ENCODE peak calls at places on chromosomes 5 and 9, in four cellular contexts. M is endodermal cell, N is tibial artery, D is retinal pigment epithelial cell. J is an unnamed sample.

GRCh38 chr5:153959134-153959957 is 79.4 kb downstream of the FAM114A2 start:
- DNase-seq in D (no peak), M (peak), N (no peak), J (no peak)

GRCh38 chr5:45417285-45417996 is 278.7 kb downstream of the HCN1 start:
- DNase-seq in M (no peak), D (no peak), N (no peak), J (no peak)

GRCh38 chr5:103223031-103223955 is 35.3 kb upstream of the MACIR start:
- DNase-seq in N (no peak), M (peak), D (no peak), J (no peak)

GRCh38 chr9:74887041-74887980 is at the start of gene TRPM6:
- DNase-seq in N (peak), D (peak), M (peak), J (peak)

GRCh38 chr9:99000480-99001395 is 57.0 kb downstream of the COL15A1 start:
- DNase-seq in N (no peak), M (peak), D (no peak), J (peak)

GRCh38 chr5:90638878-90639277 is 80.3 kb downstream of the ADGRV1 start:
- DNase-seq in D (no peak), M (no peak), N (no peak), J (no peak)

GRCh38 chr5:167767775-167768174 is 523.7 kb upstream of the WWC1 start:
- DNase-seq in N (no peak), M (no peak), D (no peak), J (no peak)

GRCh38 chr9:100104314-100104713 is 5.3 kb downstream of the INVS start:
- DNase-seq in M (no peak), N (no peak), D (no peak), J (no peak)

GRCh38 chr5:65913519-65913918 is 12.9 kb upstream of the ERBIN start:
- DNase-seq in D (no peak), M (no peak), N (no peak), J (no peak)

GRCh38 chr9:89748831-89749499 is 144.2 kb downstream of the GADD45G start:
- DNase-seq in N (no peak), M (no peak), D (no peak), J (peak)

GRCh38 chr5:137450759-137451158 is 48.4 kb downstream of the SPOCK1 start:
- DNase-seq in N (no peak), D (no peak), M (no peak), J (no peak)

GRCh38 chr5:78467744-78468357 is 107.4 kb downstream of the SCAMP1 start:
- DNase-seq in M (no peak), N (no peak), D (peak), J (no peak)

GRCh38 chr5:14716755-14717752 is 52.5 kb downstream of the OTULIN start:
- DNase-seq in D (no peak), N (no peak), M (no peak), J (no peak)

GRCh38 chr9:114180701-114181582 is 25.6 kb downstream of the COL27A1 start:
- DNase-seq in M (peak), N (no peak), D (no peak), J (no peak)

GRCh38 chr5:110115485-110115884 is 425.8 kb downstream of the MAN2A1 start:
- DNase-seq in N (no peak), M (no peak), D (no peak), J (no peak)

GRCh38 chr9:107733530-107733907 is 243.9 kb upstream of the KLF4 start:
- DNase-seq in N (peak), D (no peak), M (no peak), J (no peak)

GRCh38 chr9:77865385-77865784 is 166.2 kb downstream of the GNAQ start:
- DNase-seq in N (no peak), M (no peak), D (no peak), J (no peak)

GRCh38 chr5:33472805-33473409 is 32.1 kb downstream of the TARS1 start:
- DNase-seq in M (no peak), D (no peak), N (no peak), J (no peak)
- H3K4me3 ChIP-seq in M (no peak), D (no peak), N (no peak), J (no peak)

DNA sequence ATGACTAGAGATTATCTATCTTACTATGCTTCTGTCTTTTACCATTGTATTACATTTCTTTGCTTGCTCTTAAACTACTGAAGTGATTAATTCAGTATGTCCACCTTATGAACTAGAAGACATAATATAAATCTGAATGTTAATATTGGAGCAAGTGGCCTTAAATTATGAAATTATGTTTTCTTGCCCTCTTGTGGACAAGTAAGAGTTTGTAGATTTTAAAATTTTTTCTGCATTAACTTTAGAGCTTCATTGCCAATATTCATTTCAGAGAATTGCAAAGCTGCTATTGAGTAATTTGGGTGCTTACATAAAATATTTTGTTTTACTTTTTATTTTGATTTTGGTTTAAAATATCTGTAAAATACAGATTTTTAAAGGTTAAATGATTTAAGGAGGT is 55.3 kb downstream of the RANBP17 start:
- DNase-seq in N (no peak), M (no peak), D (no peak), J (no peak)
- TF ChIP-seq CTCF in N (no peak), M (peak), D (peak), J (no peak)

DNA sequence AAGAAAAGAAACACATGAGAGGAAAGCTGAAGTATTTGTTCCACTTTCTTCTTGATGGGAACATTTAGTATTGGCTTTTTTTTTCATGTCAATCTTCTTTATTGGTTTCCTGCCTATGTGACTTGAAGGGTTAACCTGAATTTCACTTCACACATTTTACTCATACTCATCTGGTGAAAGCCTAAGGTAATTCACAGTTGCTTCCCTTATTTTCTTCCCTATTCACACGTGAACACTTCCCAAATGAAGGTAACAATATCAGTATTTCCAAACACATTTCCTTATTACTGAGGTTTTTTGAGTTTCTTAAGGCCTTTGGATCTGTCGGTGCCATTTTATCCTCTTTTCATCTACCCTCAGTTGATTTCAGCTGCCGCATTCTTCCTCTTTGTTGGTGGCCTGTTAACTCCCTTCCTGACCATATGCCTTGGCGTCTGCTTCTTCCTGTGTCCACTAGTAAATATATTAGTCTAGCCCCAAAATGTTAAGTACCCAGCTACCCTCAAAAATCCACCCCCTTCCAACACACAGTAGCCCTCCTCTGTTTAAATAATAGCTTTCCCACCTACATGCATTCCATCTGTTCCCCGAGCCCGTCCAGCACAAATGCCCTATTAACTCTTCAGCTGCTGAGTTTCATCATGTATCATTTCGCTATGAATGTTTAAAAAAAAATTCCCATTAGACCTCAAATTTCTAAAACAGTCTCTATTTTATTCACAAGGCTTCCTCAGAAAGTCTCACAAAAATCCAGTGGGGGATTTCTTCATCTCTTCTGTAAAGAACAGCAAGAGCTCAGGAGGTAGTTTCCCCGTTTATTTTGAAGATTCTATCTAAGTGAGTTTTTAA is 97.3 kb downstream of the USP20 start:
- DNase-seq in D (no peak), M (peak), N (no peak), J (no peak)
- H3K4me3 ChIP-seq in D (no peak), M (no peak), N (no peak), J (no peak)

GRCh38 chr9:131020388-131020787 is 11.4 kb downstream of the LAMC3 start:
- DNase-seq in D (no peak), M (no peak), N (no peak), J (no peak)

GRCh38 chr9:131020862-131021261 is 11.9 kb downstream of the LAMC3 start:
- DNase-seq in M (no peak), D (no peak), N (no peak), J (no peak)

GRCh38 chr9:131017067-131017466 is 8.1 kb downstream of the LAMC3 start:
- DNase-seq in D (no peak), M (peak), N (no peak), J (no peak)

GRCh38 chr9:131019387-131020239 is 10.6 kb downstream of the LAMC3 start:
- DNase-seq in M (no peak), D (no peak), N (no peak), J (no peak)

GRCh38 chr9:131018621-131019020 is 9.6 kb downstream of the LAMC3 start:
- DNase-seq in M (peak), N (no peak), D (no peak), J (no peak)
- TF ChIP-seq CTCF in M (peak), N (no peak), D (peak), J (peak)

DNA sequence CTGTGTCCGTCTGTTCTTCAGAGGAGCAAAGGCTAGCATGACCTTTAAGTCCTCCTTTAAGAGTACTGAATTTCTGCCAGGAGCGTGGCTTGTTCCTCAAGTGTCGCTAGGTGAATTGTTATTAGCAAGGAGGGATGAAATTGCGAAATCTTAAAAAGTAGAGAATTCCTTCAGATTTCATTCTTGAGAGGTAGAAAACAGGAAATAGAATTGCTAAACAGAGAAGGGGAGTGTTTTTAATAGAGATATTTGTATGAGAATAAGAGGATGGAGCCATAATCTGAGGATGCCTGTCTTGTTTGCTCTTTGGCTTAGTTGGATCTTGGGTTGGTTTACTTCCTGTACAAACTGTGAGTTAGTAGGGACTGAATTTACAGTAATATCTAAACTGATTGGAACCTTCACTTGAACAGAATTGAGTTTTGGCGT is 39.2 kb downstream of the EXOSC2 start:
- DNase-seq in M (no peak), D (no peak), N (no peak), J (no peak)
- H3K4me3 ChIP-seq in M (no peak), D (no peak), N (no peak), J (no peak)

GRCh38 chr5:52869391-52869790 is 81.7 kb downstream of the ITGA1 start:
- DNase-seq in N (no peak), D (no peak), M (no peak), J (no peak)

GRCh38 chr5:52864884-52865283 is 77.2 kb downstream of the ITGA1 start:
- DNase-seq in D (peak), M (no peak), N (no peak), J (no peak)

GRCh38 chr5:52867809-52868208 is 80.1 kb downstream of the ITGA1 start:
- DNase-seq in M (no peak), D (no peak), N (no peak), J (no peak)

GRCh38 chr5:52870448-52870847 is 82.7 kb downstream of the ITGA1 start:
- DNase-seq in D (no peak), M (no peak), N (no peak), J (peak)

GRCh38 chr5:52868417-52868816 is 80.7 kb downstream of the ITGA1 start:
- DNase-seq in M (no peak), N (no peak), D (no peak), J (no peak)
- TF ChIP-seq CTCF in M (no peak), N (no peak), D (no peak), J (no peak)

DNA sequence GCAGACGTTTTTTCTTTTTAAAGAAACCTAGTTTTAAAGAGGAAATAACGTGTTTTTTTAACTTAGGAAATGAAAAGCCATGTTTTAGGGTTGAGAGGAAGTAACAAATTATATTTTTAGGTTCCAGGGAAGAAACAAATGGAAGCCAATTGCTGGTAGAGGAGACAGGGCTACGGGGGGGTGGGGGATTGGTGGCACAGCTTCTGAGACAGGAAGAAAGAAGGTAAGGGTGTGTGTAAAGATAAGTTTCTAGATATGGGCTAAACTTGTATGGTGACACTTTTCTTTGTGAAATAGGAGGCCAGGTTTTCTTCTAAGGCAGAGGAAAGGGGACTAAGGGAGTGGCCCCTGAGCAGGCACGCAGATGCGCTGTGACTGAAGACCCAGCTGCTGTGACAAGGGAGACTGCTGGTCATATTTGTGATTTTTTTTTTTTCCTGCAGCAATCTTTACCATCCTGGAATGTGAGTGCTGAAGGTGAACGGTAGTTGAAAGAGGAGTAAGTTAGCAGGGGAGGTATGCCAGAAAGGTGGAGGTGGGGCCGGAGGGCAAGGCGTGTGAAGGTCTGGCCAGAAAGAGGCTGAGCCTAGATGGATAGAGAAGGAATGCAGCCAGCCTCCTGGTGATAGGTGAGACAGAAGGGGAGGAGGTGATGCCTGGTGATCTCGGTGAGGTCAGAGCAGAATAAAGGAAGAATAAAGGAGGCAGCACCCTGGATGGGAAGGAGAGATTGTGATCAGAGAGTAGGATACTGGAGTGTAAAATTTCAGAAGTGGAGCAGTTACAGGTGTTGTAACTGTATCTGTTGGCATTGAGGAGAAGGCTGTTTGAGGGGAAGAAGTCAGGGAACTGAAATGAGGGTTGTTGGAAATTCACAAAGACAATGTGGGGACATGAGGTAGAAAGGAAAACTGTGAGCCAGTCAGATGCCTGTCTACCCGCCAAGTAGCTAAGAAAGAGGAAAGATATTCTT is 1.7 kb downstream of the GNG10 start:
- DNase-seq in D (no peak), M (peak), N (no peak), J (no peak)
- H3K4me3 ChIP-seq in D (peak), M (peak), N (no peak), J (peak)

DNA sequence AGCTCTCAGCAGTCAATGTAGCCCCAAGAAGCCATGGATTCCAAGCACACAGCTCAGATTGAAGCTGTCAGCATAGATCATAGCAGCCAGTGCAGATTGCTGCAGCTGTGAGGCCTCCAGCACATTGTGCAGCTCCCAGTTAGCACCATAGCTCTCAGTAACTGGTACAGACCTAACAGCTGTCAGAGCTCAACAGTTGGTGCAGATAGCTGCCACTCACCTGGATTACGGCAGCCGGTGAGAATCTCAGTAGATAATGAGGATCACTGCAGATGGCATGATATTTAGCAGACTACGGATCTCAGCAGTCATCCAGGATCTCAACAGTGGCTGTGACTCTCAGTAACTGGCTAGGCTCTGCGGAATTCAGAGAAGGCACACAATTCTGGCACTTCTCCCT is 500.4 kb downstream of the TUSC1 start:
- DNase-seq in N (no peak), M (peak), D (no peak), J (no peak)
- TF ChIP-seq CTCF in N (no peak), M (no peak), D (no peak), J (no peak)

DNA sequence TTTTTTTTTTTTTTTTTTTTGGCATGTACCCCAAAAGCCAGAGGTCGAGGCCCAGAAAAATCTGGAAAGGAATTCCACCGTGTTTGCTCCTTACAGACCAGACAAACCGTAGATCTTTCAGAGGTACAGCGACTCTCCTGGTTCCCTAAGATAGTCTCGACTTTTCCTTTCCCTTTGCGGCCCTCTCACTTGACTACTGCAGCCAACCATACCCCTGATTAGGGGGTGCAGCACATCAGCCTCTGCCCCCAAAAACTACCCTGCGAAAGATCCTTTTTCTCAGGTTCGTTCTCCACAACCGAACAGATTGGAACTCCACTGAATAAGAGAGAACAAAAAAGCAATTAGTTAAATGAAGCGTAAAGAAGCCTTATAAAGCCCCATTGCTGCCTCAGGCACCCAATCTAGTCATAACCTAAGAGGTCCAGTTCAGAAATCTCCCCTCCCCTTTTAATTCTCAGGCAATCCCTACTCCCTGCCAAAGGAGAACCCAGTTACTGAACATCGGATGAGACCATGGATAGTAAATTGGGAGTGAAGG is 376 bp upstream of the TICAM2 start:
- DNase-seq in N (no peak), D (no peak), M (peak), J (no peak)
- H3K4me3 ChIP-seq in N (peak), D (peak), M (no peak), J (peak)

GRCh38 chr5:10680876-10681481 is 80.1 kb downstream of the DAP start:
- DNase-seq in N (no peak), M (peak), D (no peak), J (no peak)
- TF ChIP-seq CTCF in N (no peak), M (peak), D (no peak), J (no peak)

J was measured in BE2C.